ENCODE peak calls at places on chromosomes 11 and 22, in nine cellular contexts. I is Karpas-422; Z is stromal cell of bone marrow; C is SW480; W is CD8-positive, alpha-beta memory T cell; N is dorsolateral prefrontal cortex; X is activated CD4-positive, CD25-positive, alpha-beta regulatory T cell treated with anti-CD3 and anti-CD28 coated beads, Interleukin-2, amount 50 U/mL, for 72 hours; S is thoracic aorta; K is left lung. H is an unnamed sample.

GRCh38 chr22:17807571-17808410 is 33.5 kb upstream of the BID start:
- DNase-seq in C (no peak), N (no peak), Z (no peak), X (no peak), W (no peak), I (no peak), K (peak), S (no peak), H (no peak)

GRCh38 chr22:46604306-46604690 is 15.9 kb upstream of the GRAMD4 start:
- DNase-seq in W (no peak), N (peak), I (peak), X (no peak), S (no peak), K (peak), Z (no peak), C (peak), H (no peak)

GRCh38 chr11:70176940-70177689 is 26.0 kb upstream of the FADD start:
- DNase-seq in K (no peak), C (no peak), Z (no peak), X (peak), W (peak), I (peak), N (no peak), S (no peak), H (peak)

GRCh38 chr11:86678823-86679222 is 6.4 kb upstream of the ME3 start:
- DNase-seq in W (no peak), X (no peak), C (no peak), Z (no peak), I (no peak), S (no peak), N (no peak), K (no peak), H (no peak)

GRCh38 chr11:22976146-22976545 is 115.9 kb upstream of the CCDC179 start:
- DNase-seq in C (peak), W (no peak), Z (peak), X (no peak), I (no peak), N (no peak), K (no peak), S (no peak), H (no peak)

GRCh38 chr22:36379593-36380361 is 8.0 kb downstream of the MYH9 start:
- DNase-seq in N (no peak), K (no peak), W (peak), Z (no peak), S (no peak), I (no peak), X (no peak), C (no peak), H (no peak)

GRCh38 chr11:78651136-78651775 is 76.6 kb upstream of the NARS2 start:
- DNase-seq in N (no peak), W (no peak), I (no peak), C (no peak), X (no peak), K (no peak), Z (no peak), S (no peak), H (no peak)

GRCh38 chr11:121482231-121483129 is 29.7 kb upstream of the SORL1-AS1 start:
- DNase-seq in C (no peak), K (peak), X (no peak), N (no peak), Z (no peak), W (peak), S (no peak), I (no peak), H (peak)

GRCh38 chr11:62792193-62792575 is 378 bp upstream of the TMEM223 start:
- DNase-seq in C (no peak), W (peak), I (no peak), X (no peak), K (no peak), S (no peak), Z (no peak), N (no peak), H (no peak)

GRCh38 chr22:45481661-45482060 is 21.0 kb upstream of the FBLN1 start:
- DNase-seq in Z (no peak), X (no peak), C (no peak), I (no peak), K (no peak), N (no peak), S (no peak), W (no peak), H (no peak)

GRCh38 chr11:63845305-63845704 is 6.4 kb downstream of the MARK2 start:
- DNase-seq in W (no peak), X (no peak), N (no peak), S (no peak), K (no peak), C (no peak), I (no peak), Z (peak), H (no peak)

GRCh38 chr11:109940816-109941215 is 152.4 kb upstream of the ZC3H12C start:
- DNase-seq in C (peak), X (no peak), W (no peak), K (no peak), I (no peak), S (no peak), Z (peak), N (no peak), H (no peak)

GRCh38 chr11:28209906-28210305 is 101.7 kb downstream of the METTL15 start:
- DNase-seq in W (no peak), I (no peak), C (no peak), Z (no peak), K (no peak), S (no peak), X (no peak), N (no peak), H (no peak)

GRCh38 chr22:30225220-30225922 is 21.2 kb downstream of the LIF start:
- DNase-seq in I (no peak), C (peak), Z (no peak), W (no peak), N (no peak), X (no peak), K (no peak), S (no peak), H (no peak)

GRCh38 chr22:33841281-33842005 is 78.8 kb downstream of the LARGE1 start:
- DNase-seq in X (no peak), Z (peak), S (no peak), K (no peak), N (no peak), W (no peak), I (no peak), C (no peak), H (peak)

GRCh38 chr22:43776081-43776670 is 35.9 kb downstream of the EFCAB6 start:
- DNase-seq in I (no peak), S (no peak), W (no peak), Z (no peak), X (no peak), N (no peak), C (no peak), K (no peak), H (no peak)

GRCh38 chr11:441043-441417 is 781 bp downstream of the ANO9 start:
- DNase-seq in Z (no peak), C (no peak), N (no peak), K (no peak), S (no peak), X (no peak), W (no peak), I (no peak), H (no peak)

H was measured in NAMALWA.